ENCODE peak calls at places on chromosomes 5 and 9, in nine cellular contexts. O, U, J, H, Q, S, L, Y and A are unnamed samples. For H3K9me3, the result is how much of the 10 kb centered on the place peaks cover.

GRCh38 chr9:98057095-98057799 is 715 bp downstream of the NANS start:
- DNase-seq in Y (peak), Q (peak), J (peak), S (no peak), H (peak), O (peak), U (no peak), L (peak), A (no peak)

GRCh38 chr5:57033103-57033502 is 81.2 kb upstream of the MIER3 start:
- DNase-seq in J (no peak), U (no peak), Y (no peak), H (no peak), Q (no peak), O (peak), S (peak), L (no peak), A (no peak)

GRCh38 chr9:136223871-136224640 is 19.1 kb upstream of the LHX3 start:
- DNase-seq in S (no peak), H (no peak), L (no peak), Y (no peak), Q (no peak), O (no peak), U (no peak), J (no peak), A (no peak)

GRCh38 chr9:68710082-68710481 is 5.0 kb downstream of the PIP5K1B start:
- DNase-seq in Q (no peak), J (no peak), O (no peak), Y (no peak), U (no peak), H (no peak), S (no peak), L (no peak), A (no peak)

GRCh38 chr5:78888580-78889187 is 96.4 kb downstream of the ARSB start:
- DNase-seq in U (peak), Y (no peak), H (no peak), J (no peak), O (no peak), Q (no peak), S (peak), L (no peak), A (peak)

GRCh38 chr9:82532504-82532903 is 530.4 kb downstream of the RASEF start:
- DNase-seq in S (no peak), L (no peak), Y (peak), U (no peak), O (peak), Q (peak), H (peak), J (peak), A (no peak)

GRCh38 chr5:156498226-156498965 is 171.4 kb downstream of the SGCD start:
- DNase-seq in Y (no peak), Q (no peak), L (no peak), O (no peak), H (no peak), J (peak), U (no peak), S (no peak), A (no peak)

GRCh38 chr5:142644640-142645361 is 41.1 kb downstream of the FGF1 start:
- DNase-seq in Q (peak), U (no peak), Y (peak), H (peak), L (no peak), J (peak), O (peak), S (no peak), A (no peak)

GRCh38 chr9:134472256-134472655 is 146.0 kb downstream of the RXRA start:
- DNase-seq in Q (no peak), S (no peak), J (no peak), Y (no peak), H (no peak), L (no peak), U (no peak), O (no peak), A (no peak)

GRCh38 chr9:78115073-78115472 is 83.5 kb upstream of the GNAQ start:
- DNase-seq in Y (peak), S (no peak), Q (peak), H (peak), J (no peak), U (no peak), L (no peak), O (no peak), A (no peak)

GRCh38 chr5:142674438-142675210 is 11.3 kb downstream of the FGF1 start:
- DNase-seq in Q (no peak), O (peak), S (no peak), U (peak), H (peak), J (peak), Y (peak), L (no peak), A (peak)

GRCh38 chr5:106827061-106827460 is 843.7 kb downstream of the EFNA5 start:
- DNase-seq in L (no peak), Y (no peak), Q (no peak), U (no peak), O (no peak), J (peak), H (peak), S (no peak), A (no peak)

GRCh38 chr5:140113180-140113698 is 670 bp upstream of the PURA start:
- DNase-seq in Y (no peak), O (no peak), U (peak), J (no peak), S (peak), Q (no peak), H (peak), L (peak), A (no peak)

GRCh38 chr5:132779961-132780360 is 2.9 kb upstream of the SEPTIN8 start:
- DNase-seq in U (no peak), L (no peak), J (no peak), H (no peak), Y (no peak), S (no peak), O (no peak), Q (no peak), A (no peak)

GRCh38 chr9:136204838-136205706 is at the start of gene LHX3:
- DNase-seq in J (no peak), U (no peak), O (no peak), H (peak), L (peak), Y (peak), S (peak), Q (no peak), A (no peak)

GRCh38 chr9:111854799-111855198 is 41.8 kb upstream of the UGCG start:
- DNase-seq in Q (no peak), O (no peak), Y (peak), U (no peak), H (peak), J (peak), L (no peak), S (no peak), A (no peak)

GRCh38 chr5:88140396-88140862 is 128.2 kb downstream of the TMEM161B start:
- DNase-seq in U (peak), S (no peak), Q (no peak), O (no peak), H (peak), L (no peak), J (no peak), Y (no peak), A (no peak)

GRCh38 chr9:94980947-94981632 is 254.6 kb downstream of the AOPEP start:
- DNase-seq in O (no peak), S (no peak), Q (peak), J (no peak), H (no peak), Y (no peak), L (no peak), U (no peak), A (no peak)

GRCh38 chr9:90071257-90071656 is 466.4 kb downstream of the GADD45G start:
- DNase-seq in U (no peak), O (no peak), S (no peak), J (no peak), H (no peak), L (no peak), Q (peak), Y (no peak), A (no peak)

GRCh38 chr5:166031926-166032325 is 2259.5 kb upstream of the WWC1 start:
- DNase-seq in Q (no peak), H (no peak), S (no peak), L (no peak), J (no peak), Y (no peak), O (peak), U (no peak), A (no peak)

GRCh38 chr5:130136300-130136699 is 232.0 kb downstream of the CHSY3 start:
- DNase-seq in U (no peak), S (no peak), O (no peak), L (no peak), H (no peak), J (no peak), Y (peak), Q (no peak), A (no peak)

GRCh38 chr9:93549636-93550035 is 26.7 kb upstream of the PHF2 start:
- DNase-seq in L (no peak), S (no peak), O (no peak), Q (no peak), H (no peak), J (no peak), U (no peak), Y (no peak), A (no peak)

GRCh38 chr9:80376180-80376579 is 804.4 kb downstream of the TLE4 start:
- DNase-seq in S (no peak), Q (no peak), L (no peak), H (no peak), U (no peak), O (no peak), Y (no peak), J (no peak), A (no peak)

GRCh38 chr5:132498152-132498551 is 7.6 kb upstream of the IRF1 start:
- DNase-seq in U (peak), Q (no peak), J (peak), H (peak), O (peak), S (peak), Y (peak), L (no peak), A (no peak)

GRCh38 chr5:41858890-41859289 is 11.3 kb downstream of the OXCT1 start:
- DNase-seq in J (no peak), H (no peak), Y (no peak), Q (no peak), S (no peak), U (no peak), O (no peak), L (no peak), A (no peak)

GRCh38 chr9:27558307-27558706 is 15.0 kb downstream of the C9orf72 start:
- DNase-seq in O (peak), Y (no peak), H (no peak), L (no peak), S (no peak), U (no peak), Q (no peak), J (no peak), A (no peak)

GRCh38 chr5:174723315-174723978 is 935 bp upstream of the MSX2 start:
- DNase-seq in S (no peak), Q (no peak), Y (no peak), L (no peak), U (no peak), H (no peak), O (no peak), J (no peak), A (no peak)

GRCh38 chr5:149765932-149766331 is 35.8 kb downstream of the PPARGC1B start:
- DNase-seq in S (no peak), H (no peak), J (no peak), L (no peak), Y (no peak), O (no peak), U (no peak), Q (no peak), A (no peak)

GRCh38 chr9:128371622-128372117 is 496 bp downstream of the URM1 start:
- DNase-seq in Q (no peak), J (no peak), L (no peak), Y (no peak), H (no peak), U (no peak), O (no peak), S (no peak), A (no peak)

GRCh38 chr9:137085918-137086530 is 761 bp upstream of the MAN1B1 start:
- DNase-seq in L (peak), Q (no peak), Y (peak), U (peak), H (peak), S (peak), J (no peak), O (peak), A (peak)

GRCh38 chr9:133707065-133707760 is 30.9 kb downstream of the SARDH start:
- DNase-seq in H (no peak), Q (peak), S (no peak), L (no peak), J (peak), O (peak), U (peak), Y (peak), A (peak)

DNA sequence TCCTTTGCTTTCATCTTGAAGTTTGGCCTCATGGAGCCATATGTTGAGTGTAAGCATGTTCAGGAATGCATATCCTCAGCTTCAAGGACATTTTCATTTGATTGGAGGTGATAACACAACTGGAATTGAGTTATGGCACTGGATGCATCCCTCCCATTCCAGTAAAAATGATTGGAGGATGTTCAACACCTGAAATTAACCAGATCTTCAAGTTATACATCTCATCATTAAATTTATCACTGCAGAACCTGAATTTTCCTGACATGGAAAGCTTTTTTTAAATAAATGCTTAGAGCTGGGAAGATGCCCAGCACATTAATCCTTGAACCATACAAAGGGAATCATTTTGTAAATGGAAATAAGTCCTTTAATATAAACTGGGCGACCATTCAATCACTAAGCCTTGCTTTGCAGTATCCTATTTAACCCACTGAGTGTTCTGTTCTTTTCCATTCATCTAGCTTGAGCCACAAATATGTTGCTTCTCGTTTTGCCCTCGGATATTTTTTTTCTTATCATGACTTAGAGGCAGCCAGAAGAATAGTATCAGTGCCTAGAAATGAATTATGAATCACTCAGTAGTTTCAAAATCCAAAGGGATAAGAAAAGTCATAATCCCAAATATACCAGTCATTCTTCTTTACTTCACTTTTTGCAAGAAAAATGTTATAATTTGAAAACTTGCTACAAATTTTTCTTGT is 273.7 kb upstream of the PIK3R1 start:
- DNase-seq in L (no peak), O (peak), S (no peak), Y (peak), J (no peak), U (no peak), H (no peak), Q (no peak), A (no peak)
- H3K27ac ChIP-seq in L (no peak), O (peak), S (no peak), Y (no peak), J (no peak), U (no peak), H (no peak), Q (no peak), A (no peak)

DNA sequence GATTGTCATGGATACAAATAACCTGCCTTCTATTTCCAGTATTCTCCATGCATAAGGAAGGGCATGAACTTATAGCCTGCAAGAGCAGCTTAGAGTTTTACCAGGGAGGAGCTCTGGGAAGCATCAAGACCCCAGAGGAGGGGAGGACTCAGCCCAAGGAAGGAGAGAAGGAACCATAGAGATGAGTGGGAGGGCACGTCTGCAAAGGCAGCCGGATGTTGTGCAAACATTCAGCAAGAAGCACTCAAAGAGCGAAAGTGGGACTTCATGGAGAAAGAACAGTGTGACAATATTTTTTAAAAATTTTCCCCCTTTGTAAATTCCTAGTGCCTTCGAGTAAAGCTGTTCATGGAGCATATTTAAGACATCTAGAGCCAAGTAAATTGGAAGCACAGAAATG is 270.1 kb upstream of the PTGER4 start:
- DNase-seq in O (no peak), Y (peak), U (no peak), Q (no peak), J (no peak), H (no peak), L (peak), S (no peak), A (peak)
- H3K9me3 ChIP-seq in O (under half), Y (under half), U (under half), Q (under half), J (under half), H (under half), L (under half), S (under half), A (under half)

GRCh38 chr5:3594514-3595101 is 1.0 kb upstream of the IRX1 start:
- DNase-seq in S (no peak), J (no peak), O (peak), Y (no peak), U (no peak), H (no peak), L (no peak), Q (no peak), A (no peak)

GRCh38 chr5:3597727-3598082 is 2.1 kb downstream of the IRX1 start:
- DNase-seq in Q (no peak), U (no peak), H (no peak), L (no peak), J (no peak), S (no peak), Y (no peak), O (peak), A (no peak)

GRCh38 chr5:3595102-3595961 is at the start of gene IRX1:
- DNase-seq in Q (no peak), L (no peak), S (no peak), H (no peak), Y (no peak), J (no peak), U (no peak), O (peak), A (no peak)

GRCh38 chr5:3597002-3597726 is 1.5 kb downstream of the IRX1 start:
- DNase-seq in Q (no peak), H (no peak), S (no peak), O (no peak), U (no peak), L (no peak), J (no peak), Y (no peak), A (no peak)

DNA sequence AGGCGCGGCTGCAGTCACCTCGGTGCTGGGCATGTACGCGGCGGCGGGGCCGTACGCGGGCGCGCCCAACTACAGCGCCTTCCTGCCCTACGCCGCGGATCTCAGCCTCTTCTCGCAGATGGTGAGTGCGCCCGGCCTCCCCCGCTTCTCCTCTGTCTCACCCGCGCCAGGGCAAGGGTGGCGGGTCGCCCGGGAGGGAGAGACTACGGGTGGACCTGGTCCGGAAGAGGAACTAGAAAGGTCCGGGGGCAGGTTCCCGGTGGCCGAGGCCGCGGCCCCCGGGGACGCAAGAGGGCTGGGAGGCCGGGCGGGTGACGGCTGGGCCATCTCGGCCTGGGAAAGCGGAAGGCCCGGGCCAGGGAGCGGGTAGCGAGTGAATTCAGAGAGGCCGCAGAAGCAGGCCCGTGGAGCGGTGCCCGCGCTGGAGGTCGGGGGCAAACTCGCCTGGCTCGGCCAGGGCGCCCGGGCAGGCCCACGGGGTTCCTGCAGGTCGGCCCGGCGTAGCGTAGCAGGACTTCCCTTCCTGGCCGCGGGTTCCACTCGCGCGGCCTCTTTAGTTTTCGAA is 711 bp downstream of the IRX1 start:
- DNase-seq in L (no peak), O (peak), H (no peak), S (no peak), Y (no peak), U (no peak), J (no peak), Q (no peak), A (no peak)
- H3K4me3 ChIP-seq in L (no peak), O (peak), H (peak), S (no peak), Y (peak), U (peak), J (no peak), Q (no peak), A (peak)

GRCh38 chr5:64939772-64940510 is 171.2 kb downstream of the CWC27 start:
- DNase-seq in J (peak), O (no peak), H (peak), Q (no peak), S (no peak), U (peak), Y (peak), L (no peak), A (peak)
- H3K27ac ChIP-seq in J (peak), O (no peak), H (no peak), Q (no peak), S (no peak), U (no peak), Y (no peak), L (no peak), A (no peak)

GRCh38 chr5:141411575-141411974 is 1.2 kb upstream of the PCDHGA10 start:
- DNase-seq in J (no peak), O (no peak), L (no peak), Q (no peak), Y (no peak), U (no peak), H (peak), S (no peak), A (no peak)

GRCh38 chr5:141419074-141419880 is 1.6 kb upstream of the PCDHGA11 start:
- DNase-seq in U (no peak), S (no peak), O (no peak), H (no peak), Y (no peak), L (no peak), J (no peak), Q (no peak), A (no peak)

GRCh38 chr5:141409598-141410306 is 1.9 kb downstream of the PCDHGB6 start:
- DNase-seq in Q (no peak), Y (no peak), J (no peak), S (no peak), O (no peak), U (no peak), L (no peak), H (no peak), A (no peak)

GRCh38 chr5:141412853-141413539 is at the start of gene PCDHGA10:
- DNase-seq in Y (peak), S (peak), J (peak), U (peak), O (peak), H (peak), L (peak), Q (peak), A (no peak)

DNA sequence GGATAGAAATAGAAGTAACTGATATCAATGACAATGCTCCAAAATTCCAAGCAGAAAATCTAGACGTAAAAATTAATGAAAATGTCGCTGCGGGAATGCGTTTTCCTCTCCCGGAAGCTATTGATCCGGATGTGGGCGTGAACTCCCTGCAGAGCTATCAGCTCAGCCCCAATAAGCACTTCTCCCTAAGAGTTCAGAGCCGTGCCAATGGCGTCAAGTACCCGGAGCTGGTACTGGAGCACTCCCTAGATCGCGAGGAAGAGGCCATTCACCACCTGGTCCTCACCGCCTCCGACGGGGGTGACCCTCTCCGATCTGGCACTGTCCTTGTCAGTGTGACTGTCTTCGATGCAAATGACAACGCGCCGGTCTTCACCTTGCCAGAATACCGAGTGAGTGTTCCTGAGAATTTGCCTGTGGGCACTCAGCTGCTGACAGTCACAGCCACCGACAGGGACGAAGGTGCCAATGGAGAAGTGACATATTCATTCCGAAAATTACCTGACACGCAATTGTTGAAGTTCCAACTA is 818 bp downstream of the PCDHGA10 start:
- DNase-seq in L (no peak), O (no peak), J (no peak), Q (no peak), Y (no peak), U (no peak), H (peak), S (no peak), A (no peak)
- H3K9me3 ChIP-seq in L (under half), O (under half), J (half or more), Q (half or more), Y (under half), U (half or more), H (under half), S (half or more), A (half or more)